ENCODE peak calls at places on chromosome 5, in five cellular contexts. Q is tibial artery, M is fibroblast of the aortic adventitia, D is fibroblast of pulmonary artery, Y is ascending aorta. W is an unnamed sample.

GRCh38 chr5:55480781-55481180 is 54.0 kb downstream of the PLPP1 start:
- DNase-seq in Q (no peak), M (peak; percentile 52), D (peak; percentile 25), Y (no peak), W (no peak)

GRCh38 chr5:159412284-159413046 is 82.2 kb upstream of the IL12B start:
- DNase-seq in Q (no peak), M (no peak), D (peak; percentile 10), Y (no peak), W (no peak)

GRCh38 chr5:123398058-123398728 is 25.0 kb downstream of the CEP120 start:
- DNase-seq in Q (no peak), M (no peak), D (no peak), Y (no peak), W (no peak)

GRCh38 chr5:36660397-36661049 is 54.1 kb downstream of the SLC1A3 start:
- DNase-seq in Q (no peak), M (no peak), D (no peak), Y (no peak), W (no peak)

GRCh38 chr5:42951169-42951846 is 88.8 kb downstream of the ANXA2R start:
- DNase-seq in Q (peak; percentile 75), M (peak; percentile 42), D (peak; percentile 64), Y (peak; percentile 78), W (no peak)

GRCh38 chr5:64771736-64772135 is 3.0 kb downstream of the CWC27 start:
- DNase-seq in Q (no peak), M (no peak), D (no peak), Y (no peak), W (no peak)

GRCh38 chr5:35811108-35811741 is 45.5 kb upstream of the IL7R start:
- DNase-seq in Q (no peak), M (no peak), D (no peak), Y (no peak), W (no peak)

GRCh38 chr5:102130890-102131289 is 165.2 kb downstream of the SLCO4C1 start:
- DNase-seq in Q (no peak), M (no peak), D (no peak), Y (no peak), W (no peak)

GRCh38 chr5:375336-375920 is 53.9 kb downstream of the AHRR start:
- DNase-seq in Q (peak; percentile 43), M (no peak), D (no peak), Y (peak; percentile 50), W (no peak)

GRCh38 chr5:56839062-56839461 is 23.7 kb downstream of the MAP3K1 start:
- DNase-seq in Q (no peak), M (no peak), D (no peak), Y (no peak), W (no peak)

GRCh38 chr5:142740474-142740873 is 29.7 kb upstream of the ARHGAP26 start:
- DNase-seq in Q (no peak), M (no peak), D (no peak), Y (no peak), W (no peak)

GRCh38 chr5:66139313-66139712 is 4.8 kb upstream of the SREK1 start:
- DNase-seq in Q (no peak), M (no peak), D (no peak), Y (no peak), W (no peak)
- H3K4me3 ChIP-seq in Q (no peak overlapping the region), M (no peak overlapping the region), D (no peak overlapping the region), Y (no peak overlapping the region), W (no peak overlapping the region)

DNA sequence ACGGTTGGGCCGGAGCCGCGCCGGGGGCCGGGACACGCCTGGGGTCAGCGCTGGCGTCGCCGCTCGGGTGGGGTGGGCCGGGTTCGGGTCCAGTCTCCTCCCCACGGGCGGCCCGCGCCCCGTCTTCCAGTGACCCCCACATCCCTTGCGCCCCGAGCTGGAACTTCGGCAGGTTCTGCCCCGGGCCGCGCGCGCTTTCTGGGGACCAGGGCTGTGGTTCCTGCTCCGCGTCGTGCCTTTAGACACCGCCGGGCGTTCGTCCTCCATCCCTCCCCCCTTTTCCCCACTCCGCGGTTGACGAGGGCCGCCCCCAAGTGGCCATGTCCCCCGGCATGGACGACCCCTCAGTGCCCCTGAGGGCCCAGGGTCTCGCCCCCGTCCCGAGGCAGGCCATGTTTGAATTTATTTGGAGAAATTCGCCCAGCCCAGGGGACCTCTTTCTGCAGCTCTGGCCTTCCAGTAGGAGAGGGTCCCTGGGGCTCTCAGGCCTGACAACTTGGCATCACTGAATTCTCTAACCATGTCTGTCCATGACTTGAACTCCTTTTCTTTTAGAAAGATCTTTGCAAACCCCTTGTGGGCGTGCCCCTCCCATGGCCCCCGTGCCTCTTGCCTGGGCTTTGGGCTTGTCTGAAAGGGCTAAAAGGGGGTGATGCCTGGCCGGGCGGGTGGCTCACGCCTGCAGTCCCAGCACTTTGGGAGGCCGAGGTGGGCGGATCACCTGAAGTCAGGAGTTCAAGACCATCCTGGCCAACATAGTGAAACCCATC is 3.4 kb upstream of the SQSTM1 start:
- DNase-seq in Q (no peak), M (no peak), D (no peak), Y (no peak), W (no peak)
- H3K4me3 ChIP-seq in Q (peak overlapping the region; percentile 61), M (peak overlapping the region; percentile 25), D (peak overlapping the region; percentile 17), Y (peak overlapping the region; percentile 68), W (peak overlapping the region; percentile 25)

DNA sequence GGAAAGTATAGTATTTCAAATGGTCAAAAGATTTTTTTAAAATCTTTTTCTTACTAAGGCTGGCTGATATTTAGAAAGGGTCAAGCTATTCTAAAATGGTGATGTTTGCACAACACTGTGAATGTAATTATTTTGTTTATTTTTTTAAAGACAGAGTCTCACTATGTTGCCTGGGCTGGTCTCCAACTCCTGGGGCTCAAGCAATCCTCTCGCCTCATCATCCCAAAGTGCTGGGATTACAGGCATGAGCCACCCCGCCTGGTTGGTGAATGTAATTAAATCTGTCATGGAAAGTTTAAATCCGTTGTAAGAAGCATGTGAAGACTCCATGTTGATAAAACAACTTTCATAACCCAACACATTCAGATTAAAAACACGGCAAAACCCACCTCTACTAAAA is 2.6 kb downstream of the UBTD2 start:
- DNase-seq in Q (no peak), M (peak; percentile 53), D (no peak), Y (no peak), W (peak; percentile 31)
- H3K4me3 ChIP-seq in Q (no peak overlapping the region), M (peak overlapping the region; percentile 79), D (peak overlapping the region; percentile 82), Y (no peak overlapping the region), W (peak overlapping the region; percentile 70)

DNA sequence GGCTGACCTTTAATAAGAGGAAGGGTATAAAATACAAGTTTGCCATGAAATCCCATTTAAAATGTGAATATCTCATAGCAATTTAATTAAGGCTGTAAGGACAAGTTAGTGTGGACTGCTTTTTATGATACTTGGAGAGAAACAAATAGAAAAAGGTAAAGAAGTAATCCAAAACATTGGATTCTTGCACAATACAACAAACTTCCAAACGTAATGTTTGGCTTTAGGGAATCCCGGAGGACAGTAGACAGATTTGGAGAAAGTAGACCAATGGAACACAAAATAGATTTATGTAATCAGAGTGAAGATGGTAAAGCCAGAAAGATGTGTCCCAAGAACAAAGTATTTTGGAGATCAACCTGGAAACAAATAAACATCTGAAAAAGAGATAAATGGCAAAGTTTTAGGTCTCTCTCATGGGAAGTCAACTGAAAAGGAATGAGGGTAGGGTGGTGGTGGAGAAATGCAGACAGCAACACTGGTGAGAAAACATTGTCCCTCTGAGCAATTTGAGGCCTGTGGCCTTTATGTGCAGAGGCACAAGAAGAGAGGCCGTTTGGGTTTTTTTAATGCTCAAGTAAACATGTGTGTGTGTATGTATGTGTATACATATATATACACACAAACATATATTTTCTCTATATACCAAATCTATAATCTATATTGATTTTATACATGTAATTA is 620.6 kb downstream of the PDE4D start:
- DNase-seq in Q (no peak), M (no peak), D (no peak), Y (no peak), W (no peak)
- H3K4me3 ChIP-seq in Q (peak overlapping the region; percentile 63), M (no peak overlapping the region), D (no peak overlapping the region), Y (no peak overlapping the region), W (no peak overlapping the region)

DNA sequence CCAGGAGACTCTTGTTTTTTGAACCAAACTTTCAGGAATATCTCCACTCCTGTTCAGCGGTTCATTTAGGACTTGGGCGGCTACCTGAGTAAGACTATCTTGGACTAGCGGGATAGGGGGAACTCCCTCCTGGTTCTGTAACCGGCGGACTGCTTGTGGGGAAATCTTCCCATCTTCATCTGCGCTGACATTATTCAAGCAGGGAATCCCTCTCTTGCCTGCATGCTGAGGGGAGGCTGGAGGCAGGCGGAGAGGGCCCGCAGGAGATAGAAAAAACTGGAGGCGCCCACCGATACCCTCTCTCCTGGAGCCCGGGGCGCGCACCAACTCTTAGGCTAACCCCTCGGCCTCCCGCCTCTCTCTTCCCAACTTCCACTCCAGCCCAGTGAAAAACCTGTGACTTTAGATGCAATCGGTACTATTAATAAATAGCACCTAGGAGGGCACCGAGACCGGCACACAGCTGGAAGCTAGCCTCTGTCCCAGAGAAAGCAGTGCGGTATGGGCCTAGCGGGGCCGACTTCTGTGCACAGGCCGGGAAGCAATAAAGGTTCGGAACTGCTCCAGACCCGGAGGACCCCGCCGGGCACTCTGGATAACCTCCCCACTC is 1.7 kb downstream of the EFNA5 start:
- DNase-seq in Q (peak; percentile 64), M (peak; percentile 20), D (peak; percentile 41), Y (no peak), W (no peak)
- H3K4me3 ChIP-seq in Q (peak overlapping the region; percentile 60), M (peak overlapping the region; percentile 71), D (peak overlapping the region; percentile 87), Y (peak overlapping the region; percentile 78), W (peak overlapping the region; percentile 57)

DNA sequence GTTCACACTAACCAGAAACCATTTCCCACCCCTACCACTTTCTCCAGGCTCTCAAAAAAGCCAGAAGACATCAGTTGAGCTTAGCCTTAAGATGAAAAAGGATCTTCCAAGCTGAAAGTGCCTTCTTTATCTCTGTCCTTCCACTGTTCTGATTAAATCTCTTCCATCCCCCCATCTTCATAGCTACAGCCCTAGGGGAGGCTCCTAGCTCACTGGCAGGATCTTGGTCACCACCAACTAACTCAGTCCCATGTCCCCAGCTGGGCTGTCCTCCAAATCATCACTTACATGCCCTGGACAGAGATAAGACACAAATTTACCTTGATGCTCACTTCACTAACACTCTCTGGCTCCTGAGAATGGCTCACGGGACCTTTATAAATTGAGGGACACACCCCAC is 14.3 kb downstream of the LCP2 start:
- DNase-seq in Q (no peak), M (no peak), D (no peak), Y (no peak), W (no peak)
- H3K4me3 ChIP-seq in Q (no peak overlapping the region), M (no peak overlapping the region), D (no peak overlapping the region), Y (no peak overlapping the region), W (no peak overlapping the region)

DNA sequence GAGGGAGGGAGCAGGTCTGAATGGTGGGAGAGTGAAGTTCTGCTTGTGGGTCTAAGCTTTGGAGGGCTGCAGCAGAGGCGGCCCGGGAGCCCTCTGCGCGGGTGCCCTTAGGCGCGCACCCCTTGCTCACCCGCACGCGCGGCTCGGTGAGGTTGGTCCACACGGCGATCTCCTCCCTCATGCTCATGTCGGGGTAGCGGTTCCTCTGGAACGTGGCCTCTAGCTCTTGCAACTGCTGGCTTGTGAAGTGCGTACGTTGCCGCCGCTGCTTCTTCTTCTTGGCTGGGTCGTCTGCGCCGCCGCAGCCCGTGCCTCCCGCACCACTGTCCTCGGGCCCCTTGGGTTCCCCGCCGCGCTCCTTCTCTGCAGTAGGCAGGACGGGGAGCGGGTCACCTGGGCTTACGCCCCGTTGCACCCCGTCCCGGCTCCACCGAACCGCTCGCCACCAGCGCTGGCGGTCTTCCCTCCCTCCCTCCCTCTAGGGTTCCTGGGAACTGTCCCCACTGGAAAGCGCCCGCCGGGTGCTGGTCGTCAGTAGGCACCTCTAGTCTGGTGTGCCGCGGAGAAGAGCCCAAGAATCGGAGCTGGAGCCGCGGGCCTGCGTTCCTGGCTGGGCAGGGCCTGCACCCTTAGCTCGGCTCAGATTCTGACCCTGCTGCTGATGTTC is 2.7 kb downstream of the PITX1 start:
- DNase-seq in Q (no peak), M (no peak), D (peak; percentile 10), Y (no peak), W (no peak)
- H3K4me3 ChIP-seq in Q (peak overlapping the region; percentile 90), M (no peak overlapping the region), D (no peak overlapping the region), Y (peak overlapping the region; percentile 39), W (no peak overlapping the region)

W was measured in astrocyte of the cerebellum.